ENCODE peak calls at places on chromosomes 5 and 9, in six cellular contexts. D is endothelial cell of umbilical vein, Z is GM18507, L is nucleus accumbens, W is HFFc6, A is KG1. N is an unnamed sample.

GRCh38 chr9:123365881-123366528 is 10.0 kb downstream of the CRB2 start:
- DNase-seq in A (no peak), D (no peak), L (no peak), Z (no peak), W (no peak), N (no peak)

GRCh38 chr9:35511453-35511852 is 21.5 kb downstream of the RUSC2 start:
- DNase-seq in D (no peak), W (no peak), Z (no peak), L (no peak), A (no peak), N (no peak)

GRCh38 chr5:16995372-16995771 is 59.3 kb upstream of the MYO10 start:
- DNase-seq in Z (no peak), A (no peak), L (no peak), D (peak), W (peak), N (peak)

GRCh38 chr9:12640866-12641636 is 52.1 kb upstream of the TYRP1 start:
- DNase-seq in A (no peak), W (no peak), L (no peak), Z (no peak), D (no peak), N (no peak)

GRCh38 chr9:137201205-137201868 is 796 bp upstream of the TPRN start:
- DNase-seq in A (no peak), Z (no peak), L (no peak), W (no peak), D (no peak), N (no peak)

GRCh38 chr9:136229096-136230065 is 16.2 kb downstream of the QSOX2 start:
- DNase-seq in Z (no peak), A (no peak), L (no peak), W (no peak), D (no peak), N (no peak)

GRCh38 chr9:137076636-137077009 is 694 bp upstream of the UAP1L1 start:
- DNase-seq in Z (no peak), D (no peak), A (no peak), W (no peak), L (no peak), N (no peak)

GRCh38 chr5:124056326-124057160 is 544.6 kb downstream of the CSNK1G3 start:
- DNase-seq in A (no peak), D (no peak), L (no peak), W (no peak), Z (no peak), N (no peak)

GRCh38 chr9:120946259-120946658 is 19.7 kb upstream of the TRAF1 start:
- DNase-seq in A (no peak), D (peak), L (no peak), Z (no peak), W (peak), N (peak)

GRCh38 chr9:19269582-19269981 is 39.1 kb downstream of the DENND4C start:
- DNase-seq in Z (no peak), W (no peak), L (no peak), A (no peak), D (no peak), N (peak)

GRCh38 chr9:36902861-36903524 is 131.1 kb downstream of the PAX5 start:
- DNase-seq in Z (no peak), L (no peak), D (no peak), A (no peak), W (no peak), N (no peak)

GRCh38 chr5:159905496-159905895 is 10.8 kb upstream of the ADRA1B start:
- DNase-seq in L (no peak), D (no peak), W (peak), Z (no peak), A (no peak), N (no peak)

GRCh38 chr5:52950686-52951085 is 38.5 kb upstream of the ITGA2 start:
- DNase-seq in Z (no peak), L (no peak), W (no peak), A (no peak), D (no peak), N (no peak)

GRCh38 chr9:132427015-132427414 is 17.0 kb downstream of the CFAP77 start:
- DNase-seq in Z (no peak), L (no peak), A (no peak), W (no peak), D (no peak), N (no peak)

GRCh38 chr5:91311697-91312501 is 71.2 kb downstream of the ARRDC3 start:
- DNase-seq in L (no peak), D (peak), A (no peak), W (peak), Z (peak), N (peak)

GRCh38 chr5:59798862-59799667 is 94.5 kb downstream of the PDE4D start:
- DNase-seq in L (no peak), D (peak), A (no peak), W (peak), Z (no peak), N (peak)

GRCh38 chr9:9612270-9612669 is 1000.5 kb downstream of the PTPRD start:
- DNase-seq in A (no peak), D (peak), L (no peak), W (no peak), Z (no peak), N (peak)

GRCh38 chr9:106482733-106483132 is 380.2 kb upstream of the ZNF462 start:
- DNase-seq in D (no peak), A (no peak), L (no peak), W (no peak), Z (no peak), N (no peak)

GRCh38 chr9:84781431-84781830 is 111.9 kb downstream of the NTRK2 start:
- DNase-seq in D (peak), Z (peak), W (no peak), A (no peak), L (no peak), N (no peak)

GRCh38 chr5:28415791-28416443 is 1377.5 kb upstream of the CDH9 start:
- DNase-seq in L (no peak), D (no peak), W (no peak), Z (no peak), A (no peak), N (no peak)

GRCh38 chr9:132037470-132037869 is 42.2 kb downstream of the MED27 start:
- DNase-seq in D (no peak), A (no peak), L (no peak), W (no peak), Z (no peak), N (no peak)

GRCh38 chr5:100667021-100667671 is 132.0 kb downstream of the FAM174A start:
- DNase-seq in Z (no peak), W (no peak), L (no peak), D (peak), A (peak), N (peak)

GRCh38 chr5:64312496-64312895 is 146.9 kb downstream of the RNF180 start:
- DNase-seq in A (no peak), L (no peak), Z (no peak), D (no peak), W (no peak), N (no peak)

GRCh38 chr5:115801152-115801551 is 15.3 kb downstream of the CDO1 start:
- DNase-seq in L (no peak), D (no peak), A (no peak), Z (no peak), W (no peak), N (no peak)

GRCh38 chr9:87007711-87008360 is 60.5 kb upstream of the GAS1 start:
- DNase-seq in A (no peak), L (peak), W (peak), D (no peak), Z (no peak), N (no peak)